ENCODE peak calls at places on chromosomes 4 and X, in six cellular contexts. One of them, this sample, is unnamed.

GRCh38 chrX:53713987-53714579 is 27.6 kb upstream of the HUWE1 start:
- DNase-seq in retina: no peak
- DNase-seq in GM23338: no peak
- DNase-seq in epithelial cell of esophagus: no peak
- DNase-seq in SJCRH30: no peak
- DNase-seq in stromal cell of bone marrow: no peak
- DNase-seq in this sample: no peak

GRCh38 chr4:7792616-7793015 is 147.0 kb downstream of the AFAP1 start:
- DNase-seq in retina: no peak
- DNase-seq in GM23338: no peak
- DNase-seq in epithelial cell of esophagus: no peak
- DNase-seq in SJCRH30: no peak
- DNase-seq in stromal cell of bone marrow: no peak
- DNase-seq in this sample: no peak

GRCh38 chr4:57136281-57136680 is 26.1 kb upstream of the IGFBP7 start:
- DNase-seq in retina: no peak
- DNase-seq in GM23338: no peak
- DNase-seq in epithelial cell of esophagus: peak
- DNase-seq in SJCRH30: no peak
- DNase-seq in stromal cell of bone marrow: no peak
- DNase-seq in this sample: no peak

GRCh38 chr4:85829276-85830051 is 354.5 kb downstream of the ARHGAP24 start:
- DNase-seq in retina: no peak
- DNase-seq in GM23338: no peak
- DNase-seq in epithelial cell of esophagus: peak
- DNase-seq in SJCRH30: peak
- DNase-seq in stromal cell of bone marrow: no peak
- DNase-seq in this sample: no peak

GRCh38 chrX:17706676-17707075 is 30.6 kb upstream of the SCML1 start:
- DNase-seq in retina: no peak
- DNase-seq in GM23338: no peak
- DNase-seq in epithelial cell of esophagus: peak
- DNase-seq in SJCRH30: no peak
- DNase-seq in stromal cell of bone marrow: peak
- DNase-seq in this sample: no peak

GRCh38 chrX:5726246-5726645 is 502.4 kb downstream of the NLGN4X start:
- DNase-seq in retina: no peak
- DNase-seq in GM23338: no peak
- DNase-seq in epithelial cell of esophagus: peak
- DNase-seq in SJCRH30: no peak
- DNase-seq in stromal cell of bone marrow: peak
- DNase-seq in this sample: no peak

GRCh38 chrX:38086451-38087215 is 80.3 kb downstream of the SYTL5 start:
- DNase-seq in retina: no peak
- DNase-seq in GM23338: no peak
- DNase-seq in epithelial cell of esophagus: no peak
- DNase-seq in SJCRH30: no peak
- DNase-seq in stromal cell of bone marrow: no peak
- DNase-seq in this sample: no peak

GRCh38 chrX:11458175-11458574 is 165.0 kb downstream of the AMELX start:
- DNase-seq in retina: no peak
- DNase-seq in GM23338: no peak
- DNase-seq in epithelial cell of esophagus: no peak
- DNase-seq in SJCRH30: no peak
- DNase-seq in stromal cell of bone marrow: no peak
- DNase-seq in this sample: no peak

GRCh38 chrX:153643431-153644351 is 3.3 kb upstream of the DUSP9 start:
- DNase-seq in retina: no peak
- DNase-seq in GM23338: peak
- DNase-seq in epithelial cell of esophagus: peak
- DNase-seq in SJCRH30: no peak
- DNase-seq in stromal cell of bone marrow: no peak
- DNase-seq in this sample: peak

GRCh38 chr4:87843936-87844335 is 11.2 kb downstream of the MEPE start:
- DNase-seq in retina: no peak
- DNase-seq in GM23338: no peak
- DNase-seq in epithelial cell of esophagus: peak
- DNase-seq in SJCRH30: peak
- DNase-seq in stromal cell of bone marrow: peak
- DNase-seq in this sample: no peak

GRCh38 chr4:189032939-189033338 is 893.7 kb downstream of the TRIML1 start:
- DNase-seq in retina: no peak
- DNase-seq in GM23338: no peak
- DNase-seq in epithelial cell of esophagus: no peak
- DNase-seq in SJCRH30: no peak
- DNase-seq in stromal cell of bone marrow: no peak
- DNase-seq in this sample: no peak

GRCh38 chrX:129823115-129823514 is 20.6 kb downstream of the ZDHHC9 start:
- DNase-seq in retina: no peak
- DNase-seq in GM23338: peak
- DNase-seq in epithelial cell of esophagus: peak
- DNase-seq in SJCRH30: peak
- DNase-seq in stromal cell of bone marrow: no peak
- DNase-seq in this sample: peak

GRCh38 chr4:79227896-79228295 is 98.0 kb downstream of the NAA11 start:
- DNase-seq in retina: no peak
- DNase-seq in GM23338: no peak
- DNase-seq in epithelial cell of esophagus: no peak
- DNase-seq in SJCRH30: peak
- DNase-seq in stromal cell of bone marrow: no peak
- DNase-seq in this sample: no peak

GRCh38 chr4:26369132-26370036 is 48.6 kb downstream of the RBPJ start:
- DNase-seq in retina: no peak
- DNase-seq in GM23338: no peak
- DNase-seq in epithelial cell of esophagus: no peak
- DNase-seq in SJCRH30: no peak
- DNase-seq in stromal cell of bone marrow: no peak
- DNase-seq in this sample: no peak

GRCh38 chr4:123588631-123589223 is 192.1 kb downstream of the SPRY1 start:
- DNase-seq in retina: no peak
- DNase-seq in GM23338: no peak
- DNase-seq in epithelial cell of esophagus: no peak
- DNase-seq in SJCRH30: peak
- DNase-seq in stromal cell of bone marrow: peak
- DNase-seq in this sample: no peak

GRCh38 chrX:117376460-117376859 is 740.1 kb downstream of the KLHL13 start:
- DNase-seq in retina: no peak
- DNase-seq in GM23338: no peak
- DNase-seq in epithelial cell of esophagus: peak
- DNase-seq in SJCRH30: no peak
- DNase-seq in stromal cell of bone marrow: no peak
- DNase-seq in this sample: no peak

GRCh38 chr4:47562297-47562696 is 77.2 kb downstream of the ATP10D start:
- DNase-seq in retina: no peak
- DNase-seq in GM23338: no peak
- DNase-seq in epithelial cell of esophagus: no peak
- DNase-seq in SJCRH30: no peak
- DNase-seq in stromal cell of bone marrow: no peak
- DNase-seq in this sample: no peak

GRCh38 chrX:40684092-40684491 is 36.7 kb upstream of the CXorf38 start:
- DNase-seq in retina: peak
- DNase-seq in GM23338: no peak
- DNase-seq in epithelial cell of esophagus: no peak
- DNase-seq in SJCRH30: no peak
- DNase-seq in stromal cell of bone marrow: no peak
- DNase-seq in this sample: no peak